ENCODE peak calls at places on chromosome 7, in nine cellular contexts. V, U, E, F, A, J, W, T and G are unnamed samples. For H3K4me1 and H3K36me3, the result is how much of the 10 kb centered on the place peaks cover.

GRCh38 chr7:95718556-95719410 is 53.6 kb upstream of the DYNC1I1 start:
- DNase-seq in V (no peak), U (no peak), E (no peak), F (no peak), A (no peak), J (peak), W (peak), T (no peak), G (no peak)

GRCh38 chr7:41731486-41732278 is 28.8 kb upstream of the INHBA start:
- DNase-seq in V (no peak), U (no peak), E (no peak), F (no peak), A (no peak), J (peak), W (no peak), T (no peak), G (no peak)

GRCh38 chr7:100568936-100569844 is 4.5 kb downstream of the SAP25 start:
- DNase-seq in V (peak), U (no peak), E (no peak), F (peak), A (peak), J (peak), W (peak), T (peak), G (peak)

GRCh38 chr7:51082096-51082840 is 234.3 kb downstream of the COBL start:
- DNase-seq in V (peak), U (peak), E (no peak), F (no peak), A (no peak), J (no peak), W (no peak), T (no peak), G (no peak)

GRCh38 chr7:12557282-12557681 is 13.2 kb upstream of the SCIN start:
- DNase-seq in V (no peak), U (peak), E (no peak), F (no peak), A (no peak), J (no peak), W (peak), T (no peak), G (no peak)

GRCh38 chr7:24778543-24779282 is 21.4 kb upstream of the GSDME start:
- DNase-seq in V (peak), U (no peak), E (no peak), F (peak), A (peak), J (peak), W (peak), T (peak), G (no peak)

GRCh38 chr7:40570218-40570617 is 435.4 kb downstream of the SUGCT start:
- DNase-seq in V (no peak), U (no peak), E (no peak), F (no peak), A (no peak), J (peak), W (peak), T (no peak), G (no peak)

GRCh38 chr7:138980575-138981285 is 459 bp downstream of the KIAA1549 start:
- DNase-seq in V (no peak), U (no peak), E (no peak), F (no peak), A (peak), J (peak), W (no peak), T (no peak), G (peak)

GRCh38 chr7:17058568-17058967 is 176.8 kb upstream of the AGR3 start:
- DNase-seq in V (no peak), U (no peak), E (no peak), F (no peak), A (no peak), J (no peak), W (peak), T (no peak), G (no peak)

GRCh38 chr7:5217396-5217795 is 27.4 kb downstream of the WIPI2 start:
- DNase-seq in V (no peak), U (no peak), E (peak), F (no peak), A (no peak), J (no peak), W (no peak), T (no peak), G (no peak)

GRCh38 chr7:117444646-117445045 is 17.4 kb upstream of the ASZ1 start:
- DNase-seq in V (no peak), U (no peak), E (no peak), F (no peak), A (no peak), J (no peak), W (no peak), T (no peak), G (no peak)

GRCh38 chr7:54663186-54663585 is 95.8 kb downstream of the SEC61G start:
- DNase-seq in V (no peak), U (no peak), E (no peak), F (no peak), A (no peak), J (no peak), W (no peak), T (no peak), G (no peak)

GRCh38 chr7:42414961-42415505 is 178.0 kb upstream of the GLI3 start:
- DNase-seq in V (no peak), U (no peak), E (no peak), F (no peak), A (no peak), J (peak), W (peak), T (no peak), G (no peak)

GRCh38 chr7:138015096-138015495 is 13.2 kb upstream of the CREB3L2 start:
- DNase-seq in V (no peak), U (no peak), E (no peak), F (no peak), A (no peak), J (no peak), W (no peak), T (no peak), G (no peak)

GRCh38 chr7:27143950-27144798 is 693 bp upstream of the HOXA5 start:
- DNase-seq in V (no peak), U (no peak), E (peak), F (peak), A (no peak), J (no peak), W (no peak), T (no peak), G (no peak)

GRCh38 chr7:102232686-102233286 is 53.9 kb upstream of the SH2B2 start:
- DNase-seq in V (no peak), U (peak), E (no peak), F (no peak), A (no peak), J (no peak), W (no peak), T (no peak), G (no peak)

GRCh38 chr7:128122577-128123290 is 91.5 kb upstream of the LRRC4 start:
- DNase-seq in V (no peak), U (no peak), E (no peak), F (no peak), A (no peak), J (no peak), W (no peak), T (no peak), G (no peak)

GRCh38 chr7:2929321-2930201 is 85.5 kb upstream of the GNA12 start:
- DNase-seq in V (no peak), U (no peak), E (peak), F (no peak), A (peak), J (no peak), W (no peak), T (peak), G (no peak)

GRCh38 chr7:2016761-2017482 is 215.8 kb downstream of the MAD1L1 start:
- DNase-seq in V (no peak), U (no peak), E (peak), F (peak), A (peak), J (no peak), W (no peak), T (peak), G (peak)

GRCh38 chr7:70952311-70952710 is 179.6 kb upstream of the GALNT17 start:
- DNase-seq in V (no peak), U (no peak), E (no peak), F (no peak), A (no peak), J (no peak), W (no peak), T (no peak), G (no peak)

GRCh38 chr7:80135306-80136104 is 874 bp downstream of the GNAI1 start:
- DNase-seq in V (peak), U (no peak), E (peak), F (no peak), A (no peak), J (no peak), W (peak), T (peak), G (peak)

GRCh38 chr7:133781481-133782090 is 345.6 kb upstream of the LRGUK start:
- DNase-seq in V (no peak), U (no peak), E (no peak), F (no peak), A (no peak), J (no peak), W (no peak), T (no peak), G (peak)

GRCh38 chr7:34073676-34074075 is 168.3 kb downstream of the BMPER start:
- DNase-seq in V (no peak), U (no peak), E (no peak), F (peak), A (no peak), J (no peak), W (peak), T (peak), G (no peak)

GRCh38 chr7:99312316-99313203 is 13.1 kb upstream of the ARPC1A start:
- DNase-seq in V (peak), U (peak), E (peak), F (peak), A (peak), J (peak), W (peak), T (peak), G (peak)

GRCh38 chr7:15525652-15526263 is 36.1 kb downstream of the AGMO start:
- DNase-seq in V (no peak), U (no peak), E (no peak), F (no peak), A (no peak), J (no peak), W (no peak), T (peak), G (no peak)

GRCh38 chr7:73988197-73988596 is 39.8 kb upstream of the ELN start:
- DNase-seq in V (peak), U (no peak), E (no peak), F (no peak), A (no peak), J (no peak), W (peak), T (no peak), G (no peak)

GRCh38 chr7:6271091-6271658 is 1.2 kb downstream of the CYTH3 start:
- DNase-seq in V (peak), U (no peak), E (no peak), F (peak), A (peak), J (peak), W (peak), T (peak), G (peak)

GRCh38 chr7:137903382-137904169 is 56.8 kb upstream of the DGKI start:
- DNase-seq in V (peak), U (peak), E (no peak), F (no peak), A (no peak), J (peak), W (peak), T (no peak), G (peak)

GRCh38 chr7:132187391-132187790 is 388.9 kb downstream of the PLXNA4 start:
- DNase-seq in V (no peak), U (no peak), E (no peak), F (no peak), A (no peak), J (no peak), W (no peak), T (no peak), G (no peak)

DNA sequence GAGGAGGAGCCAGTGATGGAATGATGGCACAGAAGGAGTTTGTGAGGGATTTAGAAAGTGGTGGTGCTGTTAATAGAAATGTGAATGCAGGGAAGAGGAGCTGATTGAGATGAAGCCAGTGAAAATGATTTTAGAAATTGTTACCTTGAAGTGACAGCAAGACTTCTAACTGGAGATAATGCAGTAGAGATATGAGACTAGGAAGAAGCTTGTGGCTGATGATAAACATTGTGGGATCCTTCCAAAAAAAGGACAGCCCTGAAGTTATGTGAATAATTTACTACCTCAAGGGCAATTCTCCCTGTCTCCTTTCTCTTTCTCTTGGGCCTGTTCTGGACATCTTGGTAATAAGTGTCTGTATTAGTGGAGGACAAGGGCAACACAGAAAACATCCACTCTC is 138.6 kb downstream of the LSMEM1 start:
- DNase-seq in V (no peak), U (no peak), E (no peak), F (no peak), A (no peak), J (no peak), W (no peak), T (no peak), G (no peak)
- H3K4me3 ChIP-seq in V (no peak), U (no peak), E (no peak), F (no peak), A (no peak), J (no peak), W (no peak), T (no peak), G (no peak)

DNA sequence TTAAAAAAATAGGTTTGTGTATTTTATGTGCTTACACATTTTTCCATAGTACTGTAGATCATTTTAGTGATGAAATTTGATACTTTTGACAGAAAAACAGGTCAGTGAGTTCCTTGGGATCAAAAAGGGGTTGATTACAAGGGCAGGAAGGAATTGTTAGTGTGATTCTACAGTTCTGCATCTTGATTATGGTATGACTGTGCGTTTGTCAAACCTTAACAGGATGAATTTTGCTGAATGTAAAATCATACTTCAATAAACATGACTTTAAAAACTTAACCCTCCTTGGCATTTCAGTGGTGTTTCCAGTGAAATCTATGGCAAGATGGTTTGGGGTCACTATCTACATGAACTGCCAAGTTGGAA is 35.6 kb upstream of the TOMM7 start:
- DNase-seq in V (no peak), U (no peak), E (no peak), F (no peak), A (no peak), J (no peak), W (no peak), T (no peak), G (no peak)
- H3K4me1 ChIP-seq in V (under half), U (under half), E (under half), F (under half), A (under half), J (under half), W (under half), T (under half), G (under half)

DNA sequence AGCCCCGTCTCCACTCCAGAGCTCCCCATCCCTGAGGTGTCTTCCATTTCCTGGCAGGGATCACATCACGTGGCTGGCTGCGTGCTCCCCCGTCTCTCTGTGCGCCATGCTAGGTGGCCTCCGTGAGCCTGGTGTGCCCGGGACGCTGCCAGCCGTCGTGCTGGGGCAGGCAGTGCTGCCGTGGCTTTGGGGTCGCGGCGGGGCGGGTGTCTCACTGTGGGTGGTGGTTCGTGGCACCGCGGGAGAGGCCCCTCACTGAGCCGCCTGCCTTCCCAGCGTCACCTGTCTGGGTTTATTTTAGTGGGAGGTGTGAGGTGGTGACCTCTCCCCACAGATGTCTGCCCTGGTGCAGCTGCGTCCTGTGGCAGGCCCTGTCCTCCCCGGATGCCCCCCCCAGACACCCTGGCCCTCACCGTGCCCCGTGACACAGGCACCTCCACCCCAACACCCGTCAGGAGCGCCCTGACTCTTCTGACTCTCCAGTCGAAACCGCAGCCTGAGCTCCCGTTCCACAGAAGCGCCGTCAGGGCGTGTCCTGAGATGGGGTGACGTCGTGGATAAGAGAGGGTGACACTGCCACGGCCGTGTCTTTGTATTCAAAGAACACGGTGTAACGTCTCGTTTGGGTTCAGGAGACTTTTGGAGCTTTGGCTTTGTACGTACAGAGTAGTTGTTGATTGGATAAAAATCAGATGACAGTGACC is 18.0 kb downstream of the GET4 start:
- DNase-seq in V (no peak), U (no peak), E (no peak), F (peak), A (no peak), J (no peak), W (no peak), T (peak), G (peak)
- H3K36me3 ChIP-seq in V (under half), U (half or more), E (half or more), F (under half), A (half or more), J (half or more), W (under half), T (under half), G (half or more)

DNA sequence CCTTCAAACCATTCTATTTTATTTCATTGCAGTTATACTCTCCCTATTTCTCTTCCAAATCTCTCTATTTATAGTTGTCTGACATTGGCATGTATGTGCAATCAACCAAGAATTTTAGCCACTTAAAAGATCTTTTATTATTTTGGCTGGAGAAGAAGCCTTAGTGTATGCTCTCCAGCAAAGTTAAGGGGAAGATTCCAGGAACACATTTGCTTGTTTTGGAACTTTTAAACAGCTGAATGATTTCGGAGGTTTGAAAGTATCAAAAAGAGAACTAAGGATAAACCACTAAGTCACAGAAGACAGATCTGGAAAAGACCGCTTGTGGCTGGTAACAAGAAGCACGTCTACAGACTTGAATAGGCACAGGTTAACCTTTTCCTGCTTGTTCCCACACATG is 182.2 kb upstream of the FZD1 start:
- DNase-seq in V (no peak), U (no peak), E (no peak), F (no peak), A (no peak), J (peak), W (peak), T (no peak), G (no peak)
- H3K4me3 ChIP-seq in V (no peak), U (no peak), E (no peak), F (no peak), A (no peak), J (no peak), W (no peak), T (peak), G (no peak)

DNA sequence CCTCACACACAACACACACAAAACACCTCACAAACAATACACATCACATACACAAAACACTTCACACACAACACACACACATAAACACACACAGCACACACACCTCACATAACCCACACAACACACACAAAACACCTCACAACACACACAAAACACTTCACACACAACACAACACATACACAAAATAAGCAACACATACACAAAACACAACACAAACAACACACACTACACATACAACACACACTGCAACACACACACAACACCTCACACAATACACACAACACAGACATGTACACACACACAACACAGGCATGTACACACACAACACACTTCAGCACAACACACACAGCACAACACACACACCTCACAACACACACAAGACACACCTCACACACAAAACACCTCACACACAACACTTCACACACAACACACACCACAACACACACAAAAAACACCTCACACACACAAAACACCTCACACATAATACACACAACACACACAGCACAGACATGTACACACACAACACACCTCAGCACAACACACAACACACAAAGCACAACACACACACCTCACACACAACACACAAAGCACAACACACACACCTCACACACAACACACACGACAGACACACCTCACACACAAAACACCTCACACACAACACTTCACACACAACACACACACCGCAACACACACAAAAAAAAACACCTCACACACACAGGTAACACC is 107.5 kb downstream of the TNS3 start:
- DNase-seq in V (no peak), U (no peak), E (no peak), F (no peak), A (no peak), J (peak), W (peak), T (peak), G (no peak)
- H3K4me1 ChIP-seq in V (under half), U (under half), E (under half), F (under half), A (under half), J (half or more), W (under half), T (under half), G (under half)

GRCh38 chr7:23397241-23397640 is 73.0 kb downstream of the IGF2BP3 start:
- DNase-seq in V (no peak), U (no peak), E (no peak), F (no peak), A (no peak), J (no peak), W (no peak), T (no peak), G (no peak)
- H3K36me3 ChIP-seq in V (under half), U (under half), E (under half), F (under half), A (under half), J (under half), W (under half), T (under half), G (under half)

GRCh38 chr7:151736403-151736909 is 140.5 kb downstream of the PRKAG2 start:
- DNase-seq in V (peak), U (peak), E (peak), F (peak), A (no peak), J (peak), W (peak), T (peak), G (peak)
- H3K4me3 ChIP-seq in V (peak), U (no peak), E (peak), F (peak), A (peak), J (no peak), W (peak), T (no peak), G (peak)

GRCh38 chr7:129240119-129240815 is 15.4 kb downstream of the AHCYL2 start:
- DNase-seq in V (no peak), U (no peak), E (no peak), F (no peak), A (no peak), J (no peak), W (no peak), T (no peak), G (no peak)
- H3K4me1 ChIP-seq in V (under half), U (under half), E (under half), F (under half), A (under half), J (under half), W (under half), T (under half), G (under half)